ENCODE peak calls at places on chromosome 7, in seven cellular contexts. R is sigmoid colon, A is body of pancreas, Q is ovary, W is lower leg skin, D is adrenal gland, L is heart left ventricle. T is an unnamed sample.

GRCh38 chr7:137538361-137538762 is 194.8 kb upstream of the PTN start:
- DNase-seq in R (no peak), A (no peak), Q (no peak), W (no peak), D (no peak), L (no peak), T (no peak)

GRCh38 chr7:157458254-157458633 is 121.4 kb downstream of the DNAJB6 start:
- DNase-seq in R (no peak), A (no peak), Q (no peak), W (no peak), D (no peak), L (no peak), T (no peak)

GRCh38 chr7:155660758-155661093 is 16.3 kb downstream of the RBM33 start:
- DNase-seq in R (no peak), A (no peak), Q (no peak), W (no peak), D (no peak), L (no peak), T (no peak)

GRCh38 chr7:124042826-124043225 is 10.0 kb upstream of the TMEM229A start:
- DNase-seq in R (no peak), A (no peak), Q (no peak), W (no peak), D (no peak), L (no peak), T (no peak)

GRCh38 chr7:31776616-31777015 is 89.6 kb downstream of the PPP1R17 start:
- DNase-seq in R (no peak), A (no peak), Q (no peak), W (no peak), D (no peak), L (no peak), T (peak; percentile 87)

GRCh38 chr7:128811631-128812430 is 18.4 kb upstream of the FLNC start:
- DNase-seq in R (no peak), A (no peak), Q (no peak), W (no peak), D (no peak), L (no peak), T (no peak)

GRCh38 chr7:101172005-101172853 is 6.9 kb upstream of the VGF start:
- DNase-seq in R (no peak), A (peak; percentile 34), Q (no peak), W (no peak), D (no peak), L (no peak), T (no peak)

GRCh38 chr7:157850481-157851444 is 514.0 kb downstream of the DNAJB6 start:
- DNase-seq in R (no peak), A (no peak), Q (no peak), W (no peak), D (no peak), L (no peak), T (no peak)

GRCh38 chr7:47034180-47034579 is 547.7 kb downstream of the TNS3 start:
- DNase-seq in R (no peak), A (no peak), Q (no peak), W (no peak), D (no peak), L (no peak), T (peak; percentile 11)

GRCh38 chr7:114922151-114922651 is 307 bp downstream of the MDFIC start:
- DNase-seq in R (peak; percentile 72), A (peak; percentile 39), Q (peak; percentile 66), W (no peak), D (peak; percentile 61), L (peak; percentile 84), T (peak; percentile 65)

GRCh38 chr7:117901089-117901797 is 28.0 kb upstream of the CTTNBP2 start:
- DNase-seq in R (no peak), A (peak; percentile 30), Q (no peak), W (no peak), D (no peak), L (no peak), T (no peak)

GRCh38 chr7:43834463-43835251 is 34.7 kb downstream of the MRPS24 start:
- DNase-seq in R (no peak), A (no peak), Q (no peak), W (no peak), D (peak; percentile 5), L (no peak), T (no peak)

GRCh38 chr7:35691827-35692307 is 3.1 kb downstream of the HERPUD2 start:
- DNase-seq in R (no peak), A (no peak), Q (no peak), W (no peak), D (no peak), L (no peak), T (no peak)

GRCh38 chr7:156802214-156802613 is 90.8 kb downstream of the LMBR1 start:
- DNase-seq in R (no peak), A (no peak), Q (no peak), W (no peak), D (no peak), L (no peak), T (no peak)

GRCh38 chr7:51680594-51681409 is 364.2 kb upstream of the COBL start:
- DNase-seq in R (no peak), A (no peak), Q (no peak), W (no peak), D (no peak), L (no peak), T (no peak)

GRCh38 chr7:100013328-100013676 is 2.1 kb upstream of the ZKSCAN1 start:
- DNase-seq in R (no peak), A (no peak), Q (no peak), W (no peak), D (no peak), L (no peak), T (no peak)

GRCh38 chr7:135710417-135711138 is 17.4 kb downstream of the SLC13A4 start:
- DNase-seq in R (no peak), A (no peak), Q (no peak), W (no peak), D (no peak), L (no peak), T (peak; percentile 30)

GRCh38 chr7:28179081-28180030 is 1.2 kb downstream of the JAZF1 start:
- DNase-seq in R (peak; percentile 84), A (peak; percentile 74), Q (peak; percentile 64), W (peak; percentile 50), D (peak; percentile 78), L (peak; percentile 91), T (peak; percentile 87)

GRCh38 chr7:148290451-148291005 is 300.0 kb upstream of the C7orf33 start:
- DNase-seq in R (no peak), A (no peak), Q (no peak), W (no peak), D (no peak), L (no peak), T (no peak)

GRCh38 chr7:131231381-131232220 is 96.1 kb upstream of the MKLN1 start:
- DNase-seq in R (peak; percentile 83), A (no peak), Q (peak; percentile 22), W (no peak), D (no peak), L (no peak), T (no peak)

GRCh38 chr7:117960351-117960750 is 87.1 kb upstream of the CTTNBP2 start:
- DNase-seq in R (no peak), A (no peak), Q (no peak), W (no peak), D (no peak), L (no peak), T (no peak)

GRCh38 chr7:156673902-156674301 is 33.3 kb downstream of the RNF32 start:
- DNase-seq in R (no peak), A (no peak), Q (no peak), W (no peak), D (no peak), L (no peak), T (no peak)

GRCh38 chr7:83410989-83411591 is 237.8 kb downstream of the SEMA3E start:
- DNase-seq in R (no peak), A (peak; percentile 50), Q (no peak), W (no peak), D (peak; percentile 49), L (no peak), T (no peak)

GRCh38 chr7:158729646-158730382 is 25.2 kb upstream of the NCAPG2 start:
- DNase-seq in R (no peak), A (no peak), Q (no peak), W (no peak), D (no peak), L (no peak), T (no peak)

GRCh38 chr7:114825423-114825951 is 96.4 kb upstream of the MDFIC start:
- DNase-seq in R (no peak), A (no peak), Q (no peak), W (no peak), D (no peak), L (no peak), T (no peak)

GRCh38 chr7:82578430-82578829 is 134.9 kb upstream of the CACNA2D1 start:
- DNase-seq in R (no peak), A (no peak), Q (no peak), W (no peak), D (no peak), L (no peak), T (no peak)

DNA sequence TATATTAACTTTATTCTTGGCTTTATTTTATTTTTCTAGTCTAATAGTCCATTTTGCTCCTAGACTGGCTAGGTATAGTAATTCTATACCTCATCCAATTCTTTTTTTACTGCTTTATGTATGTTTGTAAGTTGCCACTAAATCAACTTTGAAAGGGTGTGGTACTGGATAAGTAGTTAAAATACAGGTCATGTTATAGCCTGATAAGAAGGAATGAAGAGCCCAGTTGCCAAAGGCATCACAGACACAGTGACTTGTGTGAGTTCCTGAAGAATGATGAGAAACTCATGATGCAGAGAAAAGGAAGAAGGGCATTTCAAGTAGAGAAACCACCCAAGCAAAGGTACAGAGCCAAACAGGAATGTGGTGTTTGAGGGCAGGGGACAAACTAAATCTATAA is 27.3 kb downstream of the NAPEPLD start:
- DNase-seq in R (no peak), A (no peak), Q (no peak), W (no peak), D (no peak), L (no peak), T (no peak)
- TF ChIP-seq POLR2A in R (no peak), A (no peak), Q (no peak), W (no peak), D (no peak), L (no peak), T (no peak)

GRCh38 chr7:4973728-4974198 is 14.8 kb upstream of the MMD2 start:
- DNase-seq in R (peak; percentile 93), A (peak; percentile 90), Q (peak; percentile 88), W (peak; percentile 75), D (peak; percentile 90), L (peak; percentile 96), T (peak; percentile 97)
- TF ChIP-seq POLR2A in R (no peak), A (peak; percentile 64), Q (peak; percentile 52), W (no peak), D (peak; percentile 56), L (peak; percentile 33), T (peak; percentile 92)

DNA sequence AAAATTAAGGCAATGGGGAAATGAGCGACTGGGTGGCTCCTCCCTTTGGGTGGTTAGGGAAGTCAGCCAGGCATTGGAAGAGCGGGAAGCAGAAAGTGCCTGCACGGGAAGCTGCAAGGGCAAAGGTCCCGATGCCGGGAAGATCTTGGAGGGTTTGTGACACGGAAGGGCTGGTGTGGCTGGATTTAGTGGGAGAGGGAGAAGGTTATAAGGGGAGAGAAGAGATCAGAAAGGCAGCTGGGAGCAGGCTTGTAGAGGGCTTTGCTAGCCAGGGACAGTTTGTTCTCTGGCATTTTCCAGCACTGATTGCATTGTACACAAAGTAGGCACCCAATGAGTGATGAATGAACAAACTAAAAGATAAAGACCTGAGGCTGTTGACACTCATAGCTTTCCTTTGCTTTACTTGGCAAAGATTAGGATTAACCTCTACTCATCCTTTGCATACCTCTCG is 67.7 kb downstream of the NAMPT start:
- DNase-seq in R (peak; percentile 83), A (peak; percentile 67), Q (peak; percentile 70), W (peak; percentile 77), D (peak; percentile 68), L (peak; percentile 75), T (peak; percentile 38)
- TF ChIP-seq POLR2A in R (no peak), A (peak; percentile 69), Q (no peak), W (no peak), D (no peak), L (no peak), T (no peak)

GRCh38 chr7:65269150-65269856 is 104.4 kb upstream of the ZNF92 start:
- DNase-seq in R (no peak), A (peak; percentile 24), Q (no peak), W (no peak), D (peak; percentile 45), L (no peak), T (peak; percentile 83)
- TF ChIP-seq POLR2A in R (no peak), A (no peak), Q (no peak), W (no peak), D (no peak), L (no peak), T (peak; percentile 40)

T was measured in H54.